ENCODE peak calls at places on chromosomes 2 and 18, in six cellular contexts. L is neural crest cell, U is GM20000, S is substantia nigra, X is heart right ventricle, I is AG08396. B is an unnamed sample.

GRCh38 chr2:165513479-165513878 is 44.0 kb downstream of the CSRNP3 start:
- DNase-seq in X (no peak), S (no peak), L (no peak), I (no peak), U (no peak), B (no peak)

GRCh38 chr2:63827749-63828148 is 13.9 kb upstream of the UGP2 start:
- DNase-seq in L (no peak), I (peak; percentile 74), S (no peak), U (no peak), X (no peak), B (no peak)

GRCh38 chr2:199379251-199379650 is 78.5 kb downstream of the SATB2 start:
- DNase-seq in X (no peak), L (no peak), S (no peak), I (peak; percentile 45), U (no peak), B (peak; percentile 25)

GRCh38 chr2:199692489-199692888 is 158.5 kb downstream of the FTCDNL1 start:
- DNase-seq in L (no peak), S (no peak), X (peak; percentile 13), I (no peak), U (no peak), B (no peak)

GRCh38 chr2:46010925-46011490 is 286.2 kb upstream of the EPAS1 start:
- DNase-seq in S (no peak), X (no peak), L (no peak), I (peak; percentile 36), U (peak; percentile 51), B (peak; percentile 25)

GRCh38 chr2:227411990-227412350 is 24.2 kb upstream of the SCYGR1 start:
- DNase-seq in L (no peak), U (no peak), I (no peak), X (no peak), S (no peak), B (no peak)

GRCh38 chr2:170375192-170375591 is 197.2 kb downstream of the MYO3B start:
- DNase-seq in S (no peak), X (no peak), I (no peak), U (no peak), L (no peak), B (no peak)

GRCh38 chr2:105274046-105274445 is 32.5 kb downstream of the GPR45 start:
- DNase-seq in L (no peak), S (no peak), U (no peak), X (no peak), I (no peak), B (no peak)

GRCh38 chr2:67289921-67290371 is 107.2 kb upstream of the ETAA1 start:
- DNase-seq in X (no peak), S (no peak), L (no peak), U (no peak), I (no peak), B (no peak)

GRCh38 chr18:41974661-41975286 is 19.7 kb downstream of the PIK3C3 start:
- DNase-seq in I (no peak), U (no peak), S (no peak), X (no peak), L (no peak), B (no peak)

GRCh38 chr2:3635171-3636008 is 22.6 kb upstream of the ALLC start:
- DNase-seq in I (no peak), U (no peak), L (no peak), X (peak; percentile 1), S (no peak), B (no peak)

GRCh38 chr2:203527719-203528118 is 7.4 kb downstream of the RAPH1 start:
- DNase-seq in I (no peak), X (no peak), S (no peak), U (no peak), L (no peak), B (no peak)

GRCh38 chr2:105911425-105911824 is 166.7 kb downstream of the NCK2 start:
- DNase-seq in X (no peak), L (no peak), U (no peak), I (no peak), S (no peak), B (no peak)

GRCh38 chr18:50749945-50750344 is 69.9 kb downstream of the MRO start:
- DNase-seq in L (no peak), I (no peak), U (no peak), X (no peak), S (no peak), B (no peak)